ENCODE peak calls at places on chromosomes 6 and 20, in five cellular contexts. Q, O, I, G and M are unnamed samples. For H3K9me3, the result is how much of the 10 kb centered on the place peaks cover.

GRCh38 chr20:6993016-6993415 is 225.5 kb downstream of the BMP2 start:
- DNase-seq in I (no peak), O (no peak), G (no peak), Q (no peak), M (no peak)

GRCh38 chr6:159646731-159647130 is 46.3 kb downstream of the SOD2 start:
- DNase-seq in G (no peak), O (peak), I (no peak), Q (no peak), M (no peak)

GRCh38 chr6:31576897-31577341 is 1.6 kb downstream of the TNF start:
- DNase-seq in Q (no peak), O (no peak), G (no peak), I (no peak), M (no peak)

GRCh38 chr6:80174931-80175572 is 68.6 kb downstream of the BCKDHB start:
- DNase-seq in G (no peak), O (no peak), I (no peak), Q (no peak), M (no peak)

GRCh38 chr6:89066929-89067646 is 13.5 kb upstream of the PNRC1 start:
- DNase-seq in Q (no peak), G (no peak), I (no peak), O (no peak), M (no peak)

GRCh38 chr20:19826179-19826914 is 68.3 kb downstream of the RIN2 start:
- DNase-seq in Q (no peak), I (no peak), G (no peak), O (no peak), M (peak)

GRCh38 chr6:90859056-90859455 is 272.2 kb upstream of the MAP3K7 start:
- DNase-seq in Q (no peak), G (no peak), O (no peak), I (no peak), M (no peak)

GRCh38 chr6:151422981-151423380 is 28.9 kb downstream of the RMND1 start:
- DNase-seq in Q (no peak), O (no peak), G (no peak), I (no peak), M (no peak)

GRCh38 chr6:112014483-112014882 is 39.4 kb upstream of the CCN6 start:
- DNase-seq in G (peak), I (no peak), Q (no peak), O (no peak), M (no peak)

GRCh38 chr6:73523434-73524123 is 2.7 kb upstream of the EEF1A1 start:
- DNase-seq in I (peak), G (no peak), O (peak), Q (peak), M (peak)

GRCh38 chr6:78513856-78514255 is 353.5 kb upstream of the IRAK1BP1 start:
- DNase-seq in O (peak), Q (no peak), I (no peak), G (no peak), M (no peak)

GRCh38 chr20:63501818-63502670 is 3.2 kb upstream of the EEF1A2 start:
- DNase-seq in Q (no peak), O (peak), G (no peak), I (peak), M (no peak)

GRCh38 chr20:24584538-24585356 is 115.3 kb downstream of the SYNDIG1 start:
- DNase-seq in O (no peak), Q (no peak), G (no peak), I (no peak), M (no peak)

GRCh38 chr6:149323925-149324324 is 6.4 kb downstream of the TAB2 start:
- DNase-seq in O (no peak), I (no peak), Q (no peak), G (no peak), M (no peak)

GRCh38 chr6:149325648-149326236 is 8.2 kb downstream of the TAB2 start:
- DNase-seq in I (no peak), G (no peak), O (no peak), Q (no peak), M (no peak)

GRCh38 chr6:149324428-149324827 is 6.9 kb downstream of the TAB2 start:
- DNase-seq in I (no peak), G (no peak), O (no peak), Q (no peak), M (no peak)

GRCh38 chr6:149320745-149321240 is 3.3 kb downstream of the TAB2 start:
- DNase-seq in O (no peak), I (no peak), G (no peak), Q (no peak), M (no peak)

DNA sequence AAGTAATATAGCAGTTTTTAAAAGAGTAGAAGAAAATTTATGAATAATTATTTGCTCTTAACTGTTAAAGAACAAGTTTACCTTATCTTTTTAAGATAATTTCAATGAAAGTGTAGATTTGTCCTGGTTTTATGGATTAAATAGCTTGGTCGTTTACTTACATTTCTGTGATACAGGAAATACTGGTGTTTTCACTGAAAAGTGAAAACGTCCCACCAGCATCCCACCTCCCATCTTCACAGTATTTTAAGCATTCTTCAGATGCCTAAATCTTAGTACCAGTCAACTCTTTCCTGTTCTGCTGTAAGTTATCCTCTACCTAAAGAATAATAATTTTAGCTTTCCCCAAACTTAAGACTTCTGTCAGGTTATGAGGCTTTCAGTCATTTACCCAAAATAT is 5.8 kb downstream of the TAB2 start:
- DNase-seq in Q (no peak), O (no peak), G (no peak), I (no peak), M (no peak)
- H3K9me3 ChIP-seq in Q (under half), O (under half), G (under half), I (under half), M (under half)

DNA sequence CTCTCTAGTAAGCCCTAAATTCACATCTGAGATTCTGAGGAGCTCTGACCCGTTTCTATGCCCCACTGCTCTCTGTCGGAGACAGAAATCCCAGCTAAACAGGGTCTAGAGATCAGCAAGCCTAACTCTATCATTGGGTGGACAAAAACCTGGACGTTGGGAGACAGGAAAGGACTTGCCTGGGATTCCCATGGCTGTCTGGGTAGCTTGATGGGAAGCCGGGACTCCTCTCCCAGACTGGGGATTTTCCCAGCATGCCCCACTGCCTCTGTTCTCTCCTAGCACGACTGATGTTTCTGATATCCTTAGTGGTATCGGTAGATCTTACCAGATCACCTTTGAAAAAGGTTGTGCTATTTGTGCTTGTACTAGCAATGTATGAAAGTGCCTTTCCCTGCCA is 22.9 kb downstream of the DUSP22 start:
- DNase-seq in Q (no peak), G (no peak), O (no peak), I (no peak), M (peak)
- H3K9me3 ChIP-seq in Q (under half), G (under half), O (under half), I (under half), M (under half)

GRCh38 chr6:170111141-170111664 is 179.7 kb downstream of the DLL1 start:
- DNase-seq in O (no peak), I (no peak), G (no peak), Q (no peak), M (no peak)

GRCh38 chr6:170114187-170114945 is 176.5 kb downstream of the DLL1 start:
- DNase-seq in G (no peak), O (no peak), I (peak), Q (no peak), M (no peak)

GRCh38 chr6:170111816-170112582 is 178.9 kb downstream of the DLL1 start:
- DNase-seq in O (no peak), G (no peak), Q (no peak), I (no peak), M (peak)

GRCh38 chr6:170112583-170112860 is 178.4 kb downstream of the DLL1 start:
- DNase-seq in O (no peak), I (no peak), G (no peak), Q (no peak), M (no peak)

DNA sequence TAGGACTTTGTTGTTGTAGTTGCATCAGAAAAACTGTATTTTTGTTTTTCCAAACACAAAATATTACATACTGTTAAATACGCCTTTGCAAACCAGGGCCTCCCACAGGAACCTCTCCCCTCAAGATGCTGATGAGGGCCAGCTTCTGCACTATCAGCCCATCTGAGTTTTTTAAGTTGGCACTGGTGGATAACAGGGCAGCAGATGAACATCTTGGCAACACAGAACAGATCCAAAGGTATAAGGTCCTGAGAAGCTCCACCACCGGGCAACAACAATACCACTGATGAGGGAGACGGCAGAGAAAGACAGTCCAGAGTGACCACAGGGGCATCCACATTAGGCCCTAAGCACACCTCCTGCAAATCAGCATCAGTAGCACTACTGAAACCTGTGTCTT is 177.7 kb downstream of the DLL1 start:
- DNase-seq in Q (no peak), O (no peak), G (no peak), I (no peak), M (no peak)
- H3K9me3 ChIP-seq in Q (under half), O (under half), G (half or more), I (under half), M (under half)

DNA sequence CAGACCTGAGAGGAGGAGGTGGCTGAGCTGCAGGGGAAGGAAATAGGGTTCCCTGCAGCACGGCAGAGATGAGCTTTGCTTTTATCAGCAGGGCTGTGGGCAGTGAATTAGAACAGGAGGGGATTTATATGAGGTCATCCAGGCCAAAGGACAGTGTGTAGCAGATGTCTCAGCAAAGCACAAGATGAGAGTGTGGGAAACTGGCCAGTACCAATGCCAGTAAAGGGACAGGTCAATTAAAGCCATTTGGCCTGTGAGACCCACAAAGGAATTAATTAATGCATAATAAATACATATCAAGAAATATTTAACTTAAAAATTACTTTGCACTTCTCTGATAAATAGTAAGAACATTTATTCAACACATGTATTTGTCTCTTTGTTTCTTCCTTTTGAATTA is at the start of gene DEFB119:
- DNase-seq in O (no peak), Q (no peak), I (no peak), G (no peak), M (no peak)
- H3K9me3 ChIP-seq in O (under half), Q (under half), I (under half), G (under half), M (under half)

GRCh38 chr6:23183846-23184245 is 614.5 kb downstream of the HDGFL1 start:
- DNase-seq in G (no peak), I (no peak), O (no peak), Q (no peak), M (no peak)

GRCh38 chr6:23180504-23181293 is 611.3 kb downstream of the HDGFL1 start:
- DNase-seq in Q (peak), I (peak), O (no peak), G (peak), M (no peak)

GRCh38 chr6:23179994-23180393 is 610.6 kb downstream of the HDGFL1 start:
- DNase-seq in O (no peak), G (no peak), Q (no peak), I (no peak), M (no peak)

GRCh38 chr6:23176883-23177282 is 607.5 kb downstream of the HDGFL1 start:
- DNase-seq in Q (no peak), G (no peak), O (no peak), I (no peak), M (no peak)

DNA sequence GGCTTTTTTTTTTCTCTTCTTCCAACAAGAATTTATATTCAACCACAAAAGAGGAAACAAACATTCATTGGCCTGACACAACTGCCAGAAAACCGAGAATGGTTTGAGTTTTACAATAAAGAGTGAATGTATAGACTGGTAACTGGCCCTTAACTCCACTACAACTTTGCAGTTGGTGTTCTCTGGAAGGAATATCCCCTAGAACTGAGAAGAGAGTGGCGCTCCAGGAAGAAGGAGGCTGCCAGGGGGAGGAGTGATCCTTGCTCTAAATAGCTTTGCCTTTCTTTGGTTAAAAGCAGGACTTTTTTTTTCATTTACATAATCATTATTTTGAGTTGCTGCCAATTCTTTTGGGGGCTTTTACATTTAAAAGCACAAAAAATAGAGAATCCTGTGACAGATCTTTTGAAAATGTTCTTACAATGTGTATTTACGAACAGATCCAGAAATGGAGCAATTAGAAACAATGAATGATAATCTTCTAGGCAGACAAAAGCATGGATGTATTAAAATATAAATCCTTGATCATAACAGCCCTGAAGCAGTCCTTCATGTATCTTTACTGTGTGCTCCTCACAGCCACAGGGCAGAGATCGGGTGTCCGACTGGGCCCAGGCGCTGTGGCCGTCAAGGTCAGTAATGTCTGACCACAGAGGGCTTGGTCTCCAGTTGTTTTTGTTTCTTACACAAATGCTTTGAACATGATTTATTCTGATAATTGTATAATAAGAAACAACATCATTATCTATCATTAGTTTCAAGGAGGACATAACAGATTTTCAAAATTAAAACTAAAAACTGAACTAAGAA is 612.1 kb downstream of the HDGFL1 start:
- DNase-seq in O (no peak), I (no peak), Q (no peak), G (no peak), M (no peak)
- H3K9me3 ChIP-seq in O (under half), I (under half), Q (under half), G (under half), M (under half)